ENCODE peak calls at places on chromosomes 7 and 10, in seven cellular contexts. Q is upper lobe of left lung; N is AG09319; A is CD4-positive, alpha-beta T cell; X is activated T-cell treated with anti-CD3 and anti-CD28 coated beads, Interleukin-2, amount 50 U/mL, for 48 hours; B is heart right ventricle; Z is activated CD4-positive, alpha-beta T cell treated with anti-CD3 and anti-CD28 coated beads for 1 hour. J is an unnamed sample.
A peak's percentile ranks its signal among the peaks of the same experiment; 100 is the strongest.

GRCh38 chr10:69466158-69466490 is 14.9 kb downstream of the TSPAN15 start:
- DNase-seq in Q (no peak), N (no peak), A (no peak), X (no peak), B (no peak), Z (no peak), J (no peak)

GRCh38 chr10:118595598-118596425 is at the start of gene PRLHR:
- DNase-seq in Q (no peak), N (no peak), A (no peak), X (peak; percentile 29), B (no peak), Z (no peak), J (no peak)

GRCh38 chr7:89605362-89605761 is 548.9 kb upstream of the STEAP1 start:
- DNase-seq in Q (no peak), N (no peak), A (no peak), X (no peak), B (no peak), Z (no peak), J (no peak)

GRCh38 chr10:28810062-28810870 is 132.9 kb downstream of the BAMBI start:
- DNase-seq in Q (no peak), N (no peak), A (no peak), X (no peak), B (no peak), Z (no peak), J (no peak)

GRCh38 chr7:141695803-141696289 is 6.1 kb downstream of the DENND11 start:
- DNase-seq in Q (no peak), N (no peak), A (no peak), X (no peak), B (no peak), Z (no peak), J (no peak)

GRCh38 chr7:141992688-141993087 is 3.0 kb upstream of the MGAM start:
- DNase-seq in Q (no peak), N (no peak), A (no peak), X (no peak), B (no peak), Z (no peak), J (no peak)

GRCh38 chr7:44072364-44073231 is 7.2 kb upstream of the PGAM2 start:
- DNase-seq in Q (peak; percentile 60), N (peak; percentile 61), A (no peak), X (peak; percentile 70), B (peak; percentile 81), Z (no peak), J (peak; percentile 60)

GRCh38 chr7:100464210-100464660 is at the start of gene SPACDR:
- DNase-seq in Q (no peak), N (no peak), A (no peak), X (no peak), B (no peak), Z (no peak), J (no peak)